ENCODE peak calls at places on chromosomes 11 and 22, in nine cellular contexts. One of them, this sample, is unnamed.

GRCh38 chr11:44319170-44319551 is 9.2 kb upstream of the ALX4 start:
- DNase-seq in naive thymus-derived CD8-positive, alpha-beta T cell: no peak
- DNase-seq in foreskin keratinocyte: no peak
- DNase-seq in stimulated activated CD8-positive, alpha-beta memory T cell treated with anti-CD3 and anti-CD28 coated beads, Interleukin-12 subunit alpha, Interleukin-12 subunit beta, amount 100 ng/mL, for 4 hours: no peak
- DNase-seq in dorsolateral prefrontal cortex: no peak
- DNase-seq in body of pancreas: no peak
- DNase-seq in NCI-H345: no peak
- DNase-seq in kidney tubule cell: no peak
- DNase-seq in EL: no peak
- DNase-seq in this sample: no peak

GRCh38 chr11:121141051-121141450 is 40.0 kb downstream of the TECTA start:
- DNase-seq in NCI-H345: no peak
- DNase-seq in foreskin keratinocyte: no peak
- DNase-seq in naive thymus-derived CD8-positive, alpha-beta T cell: no peak
- DNase-seq in kidney tubule cell: peak; percentile 17
- DNase-seq in dorsolateral prefrontal cortex: no peak
- DNase-seq in body of pancreas: no peak
- DNase-seq in EL: no peak
- DNase-seq in stimulated activated CD8-positive, alpha-beta memory T cell treated with anti-CD3 and anti-CD28 coated beads, Interleukin-12 subunit alpha, Interleukin-12 subunit beta, amount 100 ng/mL, for 4 hours: no peak
- DNase-seq in this sample: peak; percentile 4

GRCh38 chr11:79269923-79270322 is 170.9 kb downstream of the TENM4 start:
- DNase-seq in dorsolateral prefrontal cortex: no peak
- DNase-seq in naive thymus-derived CD8-positive, alpha-beta T cell: no peak
- DNase-seq in stimulated activated CD8-positive, alpha-beta memory T cell treated with anti-CD3 and anti-CD28 coated beads, Interleukin-12 subunit alpha, Interleukin-12 subunit beta, amount 100 ng/mL, for 4 hours: no peak
- DNase-seq in NCI-H345: peak; percentile 43
- DNase-seq in foreskin keratinocyte: no peak
- DNase-seq in EL: no peak
- DNase-seq in kidney tubule cell: no peak
- DNase-seq in body of pancreas: no peak
- DNase-seq in this sample: no peak

GRCh38 chr11:125167954-125168821 is 3.6 kb downstream of the PKNOX2 start:
- DNase-seq in foreskin keratinocyte: no peak
- DNase-seq in naive thymus-derived CD8-positive, alpha-beta T cell: no peak
- DNase-seq in NCI-H345: no peak
- DNase-seq in body of pancreas: peak; percentile 84
- DNase-seq in stimulated activated CD8-positive, alpha-beta memory T cell treated with anti-CD3 and anti-CD28 coated beads, Interleukin-12 subunit alpha, Interleukin-12 subunit beta, amount 100 ng/mL, for 4 hours: no peak
- DNase-seq in kidney tubule cell: no peak
- DNase-seq in dorsolateral prefrontal cortex: no peak
- DNase-seq in EL: no peak
- DNase-seq in this sample: peak; percentile 88

GRCh38 chr11:113952588-113952987 is 22.3 kb upstream of the HTR3A start:
- DNase-seq in EL: no peak
- DNase-seq in stimulated activated CD8-positive, alpha-beta memory T cell treated with anti-CD3 and anti-CD28 coated beads, Interleukin-12 subunit alpha, Interleukin-12 subunit beta, amount 100 ng/mL, for 4 hours: no peak
- DNase-seq in kidney tubule cell: no peak
- DNase-seq in dorsolateral prefrontal cortex: no peak
- DNase-seq in body of pancreas: no peak
- DNase-seq in naive thymus-derived CD8-positive, alpha-beta T cell: no peak
- DNase-seq in NCI-H345: no peak
- DNase-seq in foreskin keratinocyte: no peak
- DNase-seq in this sample: no peak

GRCh38 chr11:14148653-14149273 is 186.2 kb downstream of the SPON1 start:
- DNase-seq in body of pancreas: no peak
- DNase-seq in stimulated activated CD8-positive, alpha-beta memory T cell treated with anti-CD3 and anti-CD28 coated beads, Interleukin-12 subunit alpha, Interleukin-12 subunit beta, amount 100 ng/mL, for 4 hours: no peak
- DNase-seq in dorsolateral prefrontal cortex: no peak
- DNase-seq in NCI-H345: peak; percentile 6
- DNase-seq in foreskin keratinocyte: no peak
- DNase-seq in EL: peak; percentile 17
- DNase-seq in naive thymus-derived CD8-positive, alpha-beta T cell: peak; percentile 43
- DNase-seq in kidney tubule cell: peak; percentile 61
- DNase-seq in this sample: peak; percentile 44

GRCh38 chr11:119336744-119337469 is 2.6 kb downstream of the RNF26 start:
- DNase-seq in foreskin keratinocyte: no peak
- DNase-seq in kidney tubule cell: no peak
- DNase-seq in naive thymus-derived CD8-positive, alpha-beta T cell: no peak
- DNase-seq in body of pancreas: no peak
- DNase-seq in dorsolateral prefrontal cortex: no peak
- DNase-seq in EL: no peak
- DNase-seq in stimulated activated CD8-positive, alpha-beta memory T cell treated with anti-CD3 and anti-CD28 coated beads, Interleukin-12 subunit alpha, Interleukin-12 subunit beta, amount 100 ng/mL, for 4 hours: no peak
- DNase-seq in NCI-H345: no peak
- DNase-seq in this sample: no peak

GRCh38 chr11:111707039-111707690 is 59.0 kb downstream of the PPP2R1B start:
- DNase-seq in kidney tubule cell: no peak
- DNase-seq in stimulated activated CD8-positive, alpha-beta memory T cell treated with anti-CD3 and anti-CD28 coated beads, Interleukin-12 subunit alpha, Interleukin-12 subunit beta, amount 100 ng/mL, for 4 hours: no peak
- DNase-seq in naive thymus-derived CD8-positive, alpha-beta T cell: no peak
- DNase-seq in body of pancreas: peak; percentile 79
- DNase-seq in foreskin keratinocyte: no peak
- DNase-seq in EL: peak; percentile 54
- DNase-seq in dorsolateral prefrontal cortex: no peak
- DNase-seq in NCI-H345: no peak
- DNase-seq in this sample: peak; percentile 95

GRCh38 chr22:25567305-25567704 is 2.8 kb downstream of the GRK3 start:
- DNase-seq in dorsolateral prefrontal cortex: no peak
- DNase-seq in EL: no peak
- DNase-seq in naive thymus-derived CD8-positive, alpha-beta T cell: no peak
- DNase-seq in stimulated activated CD8-positive, alpha-beta memory T cell treated with anti-CD3 and anti-CD28 coated beads, Interleukin-12 subunit alpha, Interleukin-12 subunit beta, amount 100 ng/mL, for 4 hours: no peak
- DNase-seq in body of pancreas: no peak
- DNase-seq in NCI-H345: no peak
- DNase-seq in kidney tubule cell: no peak
- DNase-seq in foreskin keratinocyte: no peak
- DNase-seq in this sample: no peak

GRCh38 chr22:37549704-37550059 is 10.6 kb upstream of the CDC42EP1 start:
- DNase-seq in dorsolateral prefrontal cortex: peak; percentile 85
- DNase-seq in EL: peak; percentile 69
- DNase-seq in body of pancreas: peak; percentile 93
- DNase-seq in foreskin keratinocyte: no peak
- DNase-seq in naive thymus-derived CD8-positive, alpha-beta T cell: no peak
- DNase-seq in kidney tubule cell: peak; percentile 63
- DNase-seq in NCI-H345: no peak
- DNase-seq in stimulated activated CD8-positive, alpha-beta memory T cell treated with anti-CD3 and anti-CD28 coated beads, Interleukin-12 subunit alpha, Interleukin-12 subunit beta, amount 100 ng/mL, for 4 hours: no peak
- DNase-seq in this sample: peak; percentile 50

GRCh38 chr11:10818594-10818993 is 9.9 kb upstream of the EIF4G2 start:
- DNase-seq in EL: peak; percentile 93
- DNase-seq in NCI-H345: no peak
- DNase-seq in body of pancreas: no peak
- DNase-seq in foreskin keratinocyte: peak; percentile 56
- DNase-seq in dorsolateral prefrontal cortex: no peak
- DNase-seq in stimulated activated CD8-positive, alpha-beta memory T cell treated with anti-CD3 and anti-CD28 coated beads, Interleukin-12 subunit alpha, Interleukin-12 subunit beta, amount 100 ng/mL, for 4 hours: no peak
- DNase-seq in naive thymus-derived CD8-positive, alpha-beta T cell: no peak
- DNase-seq in kidney tubule cell: peak; percentile 57
- DNase-seq in this sample: peak; percentile 95